ENCODE peak calls at places on chromosomes 5 and 9, in four cellular contexts. One of them, this sample, is unnamed. For H3K4me1 and H3K36me3, the result is how much of the 10 kb centered on the place peaks cover.

GRCh38 chr5:9545959-9546851 is at the start of gene SEMA5A:
- DNase-seq in stomach: peak
- DNase-seq in heart left ventricle: peak
- DNase-seq in CD4-positive, CD25-positive, alpha-beta regulatory T cell: no peak
- DNase-seq in this sample: peak

GRCh38 chr5:106401561-106401960 is 1269.2 kb downstream of the EFNA5 start:
- DNase-seq in stomach: no peak
- DNase-seq in heart left ventricle: no peak
- DNase-seq in CD4-positive, CD25-positive, alpha-beta regulatory T cell: no peak
- DNase-seq in this sample: no peak

GRCh38 chr5:111563041-111563822 is 50.9 kb upstream of the STARD4 start:
- DNase-seq in stomach: no peak
- DNase-seq in heart left ventricle: no peak
- DNase-seq in CD4-positive, CD25-positive, alpha-beta regulatory T cell: no peak
- DNase-seq in this sample: no peak

GRCh38 chr9:16310288-16311145 is 560.0 kb downstream of the BNC2 start:
- DNase-seq in stomach: no peak
- DNase-seq in heart left ventricle: no peak
- DNase-seq in CD4-positive, CD25-positive, alpha-beta regulatory T cell: no peak
- DNase-seq in this sample: no peak

GRCh38 chr5:134647750-134648424 is 698 bp upstream of the SEC24A start:
- DNase-seq in stomach: no peak
- DNase-seq in heart left ventricle: no peak
- DNase-seq in CD4-positive, CD25-positive, alpha-beta regulatory T cell: peak
- DNase-seq in this sample: peak

GRCh38 chr5:81164936-81165335 is 68.2 kb upstream of the CKMT2 start:
- DNase-seq in stomach: no peak
- DNase-seq in heart left ventricle: no peak
- DNase-seq in CD4-positive, CD25-positive, alpha-beta regulatory T cell: no peak
- DNase-seq in this sample: peak

GRCh38 chr9:105069285-105070065 is 141.5 kb upstream of the ABCA1 start:
- DNase-seq in stomach: no peak
- DNase-seq in heart left ventricle: no peak
- DNase-seq in CD4-positive, CD25-positive, alpha-beta regulatory T cell: no peak
- DNase-seq in this sample: no peak

GRCh38 chr9:12414514-12414913 is 278.7 kb upstream of the TYRP1 start:
- DNase-seq in stomach: no peak
- DNase-seq in heart left ventricle: no peak
- DNase-seq in CD4-positive, CD25-positive, alpha-beta regulatory T cell: no peak
- DNase-seq in this sample: no peak

GRCh38 chr9:76441551-76442322 is 17.2 kb upstream of the GCNT1 start:
- DNase-seq in stomach: no peak
- DNase-seq in heart left ventricle: no peak
- DNase-seq in CD4-positive, CD25-positive, alpha-beta regulatory T cell: no peak
- DNase-seq in this sample: no peak

GRCh38 chr5:64691333-64691732 is 1.0 kb downstream of the SHISAL2B start:
- DNase-seq in stomach: no peak
- DNase-seq in heart left ventricle: no peak
- DNase-seq in CD4-positive, CD25-positive, alpha-beta regulatory T cell: no peak
- DNase-seq in this sample: peak

GRCh38 chr5:132459983-132460834 is 30.4 kb downstream of the IRF1 start:
- DNase-seq in stomach: peak
- DNase-seq in heart left ventricle: peak
- DNase-seq in CD4-positive, CD25-positive, alpha-beta regulatory T cell: no peak
- DNase-seq in this sample: no peak

GRCh38 chr5:38265546-38266179 is 7.3 kb downstream of the EGFLAM start:
- DNase-seq in stomach: peak
- DNase-seq in heart left ventricle: no peak
- DNase-seq in CD4-positive, CD25-positive, alpha-beta regulatory T cell: no peak
- DNase-seq in this sample: peak

GRCh38 chr9:26744362-26744965 is 148.1 kb downstream of the CAAP1 start:
- DNase-seq in stomach: no peak
- DNase-seq in heart left ventricle: no peak
- DNase-seq in CD4-positive, CD25-positive, alpha-beta regulatory T cell: no peak
- DNase-seq in this sample: peak

GRCh38 chr9:124222918-124223720 is 34.6 kb upstream of the NEK6 start:
- DNase-seq in stomach: peak
- DNase-seq in heart left ventricle: peak
- DNase-seq in CD4-positive, CD25-positive, alpha-beta regulatory T cell: no peak
- DNase-seq in this sample: no peak

GRCh38 chr9:129242971-129243561 is 65.0 kb upstream of the IER5L start:
- DNase-seq in stomach: no peak
- DNase-seq in heart left ventricle: peak
- DNase-seq in CD4-positive, CD25-positive, alpha-beta regulatory T cell: no peak
- DNase-seq in this sample: no peak

GRCh38 chr9:69380301-69380700 is 55.3 kb downstream of the ENTREP1 start:
- DNase-seq in stomach: no peak
- DNase-seq in heart left ventricle: no peak
- DNase-seq in CD4-positive, CD25-positive, alpha-beta regulatory T cell: no peak
- DNase-seq in this sample: no peak

GRCh38 chr9:127064335-127064734 is 58.1 kb downstream of the ANGPTL2 start:
- DNase-seq in stomach: no peak
- DNase-seq in heart left ventricle: no peak
- DNase-seq in CD4-positive, CD25-positive, alpha-beta regulatory T cell: no peak
- DNase-seq in this sample: no peak

GRCh38 chr9:78428640-78429039 is 131.7 kb downstream of the PSAT1 start:
- DNase-seq in stomach: no peak
- DNase-seq in heart left ventricle: no peak
- DNase-seq in CD4-positive, CD25-positive, alpha-beta regulatory T cell: no peak
- DNase-seq in this sample: no peak

DNA sequence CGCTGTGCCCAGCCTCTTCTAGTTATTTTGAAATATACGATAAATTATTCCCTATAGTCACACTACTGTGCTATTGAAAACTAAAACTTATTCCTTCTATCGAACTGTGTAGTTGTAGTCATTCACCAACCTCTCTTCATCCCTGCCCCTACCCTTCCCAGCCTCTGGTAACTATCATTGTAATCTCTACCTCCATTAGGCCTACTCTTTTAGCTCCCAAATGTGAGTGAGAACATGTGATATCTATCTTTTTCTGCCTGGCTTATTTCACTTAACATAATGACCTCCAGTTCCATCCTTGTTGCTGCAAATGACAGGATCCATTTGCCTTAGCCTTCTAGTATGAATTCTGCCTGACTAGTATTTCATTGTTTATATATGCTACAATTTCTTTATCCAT is 127.4 kb downstream of the PSAT1 start:
- DNase-seq in stomach: no peak
- DNase-seq in heart left ventricle: no peak
- DNase-seq in CD4-positive, CD25-positive, alpha-beta regulatory T cell: no peak
- DNase-seq in this sample: no peak
- H3K4me1 ChIP-seq in stomach: under half
- H3K4me1 ChIP-seq in heart left ventricle: under half
- H3K4me1 ChIP-seq in CD4-positive, CD25-positive, alpha-beta regulatory T cell: under half
- H3K4me1 ChIP-seq in this sample: under half

GRCh38 chr5:173325091-173325698 is 3.0 kb downstream of the STC2 start:
- DNase-seq in stomach: no peak
- DNase-seq in heart left ventricle: no peak
- DNase-seq in CD4-positive, CD25-positive, alpha-beta regulatory T cell: no peak
- DNase-seq in this sample: no peak

GRCh38 chr5:173324115-173325001 is 3.9 kb downstream of the STC2 start:
- DNase-seq in stomach: peak
- DNase-seq in heart left ventricle: peak
- DNase-seq in CD4-positive, CD25-positive, alpha-beta regulatory T cell: no peak
- DNase-seq in this sample: no peak

GRCh38 chr5:173321886-173322285 is 6.3 kb downstream of the STC2 start:
- DNase-seq in stomach: no peak
- DNase-seq in heart left ventricle: no peak
- DNase-seq in CD4-positive, CD25-positive, alpha-beta regulatory T cell: no peak
- DNase-seq in this sample: no peak

GRCh38 chr5:173323799-173324114 is 4.5 kb downstream of the STC2 start:
- DNase-seq in stomach: no peak
- DNase-seq in heart left ventricle: no peak
- DNase-seq in CD4-positive, CD25-positive, alpha-beta regulatory T cell: no peak
- DNase-seq in this sample: no peak

GRCh38 chr5:173323121-173323798 is 5.0 kb downstream of the STC2 start:
- DNase-seq in stomach: no peak
- DNase-seq in heart left ventricle: no peak
- DNase-seq in CD4-positive, CD25-positive, alpha-beta regulatory T cell: no peak
- DNase-seq in this sample: no peak
- H3K36me3 ChIP-seq in stomach: under half
- H3K36me3 ChIP-seq in heart left ventricle: under half
- H3K36me3 ChIP-seq in CD4-positive, CD25-positive, alpha-beta regulatory T cell: under half
- H3K36me3 ChIP-seq in this sample: half or more

GRCh38 chr5:119473241-119473640 is 20.9 kb downstream of the HSD17B4 start:
- DNase-seq in stomach: no peak
- DNase-seq in heart left ventricle: no peak
- DNase-seq in CD4-positive, CD25-positive, alpha-beta regulatory T cell: no peak
- DNase-seq in this sample: no peak

GRCh38 chr5:119476341-119476740 is 24.0 kb downstream of the HSD17B4 start:
- DNase-seq in stomach: no peak
- DNase-seq in heart left ventricle: no peak
- DNase-seq in CD4-positive, CD25-positive, alpha-beta regulatory T cell: no peak
- DNase-seq in this sample: no peak

GRCh38 chr5:119483155-119483554 is 30.9 kb downstream of the HSD17B4 start:
- DNase-seq in stomach: no peak
- DNase-seq in heart left ventricle: no peak
- DNase-seq in CD4-positive, CD25-positive, alpha-beta regulatory T cell: no peak
- DNase-seq in this sample: no peak

DNA sequence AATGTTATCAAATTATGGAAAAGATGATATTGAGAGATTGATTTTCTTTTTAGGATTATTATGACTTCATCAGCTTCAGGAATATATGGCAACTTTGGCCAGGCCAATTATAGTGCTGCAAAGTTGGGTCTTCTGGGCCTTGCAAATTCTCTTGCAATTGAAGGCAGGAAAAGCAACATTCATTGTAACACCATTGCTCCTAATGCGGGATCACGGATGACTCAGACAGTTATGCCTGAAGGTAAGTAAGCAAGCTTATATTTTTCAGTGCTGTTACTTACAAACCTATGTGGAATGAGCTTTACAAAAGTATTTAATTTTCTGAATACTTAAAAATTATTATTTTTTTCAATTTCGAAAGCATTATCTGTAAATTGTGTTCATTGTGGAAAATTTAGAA is 26.5 kb downstream of the HSD17B4 start:
- DNase-seq in stomach: no peak
- DNase-seq in heart left ventricle: no peak
- DNase-seq in CD4-positive, CD25-positive, alpha-beta regulatory T cell: no peak
- DNase-seq in this sample: no peak
- H3K4me1 ChIP-seq in stomach: under half
- H3K4me1 ChIP-seq in heart left ventricle: under half
- H3K4me1 ChIP-seq in CD4-positive, CD25-positive, alpha-beta regulatory T cell: under half
- H3K4me1 ChIP-seq in this sample: half or more

GRCh38 chr5:150043657-150044333 is 42.6 kb downstream of the CSF1R start:
- DNase-seq in stomach: no peak
- DNase-seq in heart left ventricle: no peak
- DNase-seq in CD4-positive, CD25-positive, alpha-beta regulatory T cell: no peak
- DNase-seq in this sample: no peak

GRCh38 chr5:150044712-150045111 is 41.6 kb downstream of the CSF1R start:
- DNase-seq in stomach: no peak
- DNase-seq in heart left ventricle: no peak
- DNase-seq in CD4-positive, CD25-positive, alpha-beta regulatory T cell: no peak
- DNase-seq in this sample: no peak

GRCh38 chr5:150046031-150046430 is 40.3 kb downstream of the CSF1R start:
- DNase-seq in stomach: no peak
- DNase-seq in heart left ventricle: no peak
- DNase-seq in CD4-positive, CD25-positive, alpha-beta regulatory T cell: no peak
- DNase-seq in this sample: no peak

GRCh38 chr5:150045512-150045911 is 40.8 kb downstream of the CSF1R start:
- DNase-seq in stomach: no peak
- DNase-seq in heart left ventricle: no peak
- DNase-seq in CD4-positive, CD25-positive, alpha-beta regulatory T cell: no peak
- DNase-seq in this sample: peak

DNA sequence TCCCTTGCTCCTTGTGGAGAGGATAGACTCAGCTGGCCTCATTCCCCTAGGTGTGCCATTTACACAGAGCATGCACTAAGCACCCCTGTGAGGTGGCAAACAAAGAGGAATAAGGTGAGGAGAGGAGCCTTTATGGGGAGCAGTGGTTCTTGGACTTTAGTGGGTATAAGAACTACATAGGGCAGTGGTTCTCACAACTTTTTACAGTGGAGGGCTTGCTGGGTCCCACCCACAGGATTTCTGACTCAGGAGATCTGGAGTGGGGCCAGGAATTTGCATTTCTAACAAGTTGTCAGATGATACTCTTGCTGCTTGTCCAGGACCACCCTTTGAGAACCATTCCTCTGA is 42.0 kb downstream of the CSF1R start:
- DNase-seq in stomach: no peak
- DNase-seq in heart left ventricle: no peak
- DNase-seq in CD4-positive, CD25-positive, alpha-beta regulatory T cell: no peak
- DNase-seq in this sample: no peak
- H3K36me3 ChIP-seq in stomach: half or more
- H3K36me3 ChIP-seq in heart left ventricle: half or more
- H3K36me3 ChIP-seq in CD4-positive, CD25-positive, alpha-beta regulatory T cell: half or more
- H3K36me3 ChIP-seq in this sample: under half

DNA sequence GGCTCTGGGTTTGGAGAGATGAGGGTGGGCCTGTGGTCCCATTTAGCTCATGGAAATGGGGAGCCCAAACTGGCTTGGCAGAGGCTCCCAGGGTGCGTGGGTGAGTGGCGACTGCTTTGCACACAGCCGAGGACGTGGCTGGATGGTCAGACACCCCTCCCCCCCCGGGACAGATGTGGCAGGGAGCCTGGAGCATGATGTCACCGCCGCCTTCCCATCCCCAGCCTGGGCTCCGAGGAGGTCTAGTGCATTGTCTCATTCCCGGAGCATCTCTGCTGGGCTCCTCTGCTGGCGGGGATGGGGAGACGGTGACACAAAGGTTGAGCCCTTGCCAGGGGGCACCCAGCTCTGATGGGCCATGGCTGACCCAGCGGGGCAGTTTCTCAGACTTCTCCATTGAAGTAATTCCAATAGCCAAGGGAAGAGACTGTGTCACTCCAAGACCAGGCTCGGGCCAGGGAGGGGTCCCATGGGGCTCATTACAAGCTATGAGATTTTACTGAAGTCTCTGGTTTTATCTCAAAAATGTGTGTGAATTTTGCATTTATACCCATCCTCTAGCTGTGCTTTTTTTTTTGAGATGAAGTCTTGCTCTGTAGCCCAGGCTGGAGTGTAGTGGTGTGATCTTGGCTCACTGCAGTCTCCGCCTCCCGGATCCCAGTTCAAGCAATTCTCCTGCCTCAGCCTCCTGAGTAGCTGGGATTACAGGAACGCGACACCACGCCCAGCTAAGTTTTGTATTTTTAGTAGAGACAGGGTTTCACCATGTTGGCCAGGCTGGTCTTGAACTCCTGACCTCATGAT is 36.1 kb downstream of the HMCN2 start:
- DNase-seq in stomach: no peak
- DNase-seq in heart left ventricle: peak
- DNase-seq in CD4-positive, CD25-positive, alpha-beta regulatory T cell: no peak
- DNase-seq in this sample: no peak
- H3K4me1 ChIP-seq in stomach: under half
- H3K4me1 ChIP-seq in heart left ventricle: under half
- H3K4me1 ChIP-seq in CD4-positive, CD25-positive, alpha-beta regulatory T cell: under half
- H3K4me1 ChIP-seq in this sample: under half

GRCh38 chr5:79641414-79641813 is 29.2 kb downstream of the TENT2 start:
- DNase-seq in stomach: no peak
- DNase-seq in heart left ventricle: no peak
- DNase-seq in CD4-positive, CD25-positive, alpha-beta regulatory T cell: no peak
- DNase-seq in this sample: no peak
- H3K36me3 ChIP-seq in stomach: half or more
- H3K36me3 ChIP-seq in heart left ventricle: half or more
- H3K36me3 ChIP-seq in CD4-positive, CD25-positive, alpha-beta regulatory T cell: half or more
- H3K36me3 ChIP-seq in this sample: under half